ENCODE peak calls at places on chromosomes 11 and 22, in ten cellular contexts. One of them, this sample, is unnamed.

GRCh38 chr11:109486129-109486528 is 64.1 kb downstream of the C11orf87 start:
- DNase-seq in SK-N-SH: no peak
- DNase-seq in HepG2: no peak
- DNase-seq in psoas muscle: no peak
- DNase-seq in CD4-positive, CD25-positive, alpha-beta regulatory T cell: no peak
- DNase-seq in cardiac muscle cell: no peak
- DNase-seq in K562: no peak
- DNase-seq in GM23338: no peak
- DNase-seq in Peyer's patch: no peak
- DNase-seq in hepatocyte: no peak
- DNase-seq in this sample: no peak

GRCh38 chr11:27391336-27392015 is 28.5 kb upstream of the CCDC34 start:
- DNase-seq in SK-N-SH: no peak
- DNase-seq in HepG2: no peak
- DNase-seq in psoas muscle: no peak
- DNase-seq in CD4-positive, CD25-positive, alpha-beta regulatory T cell: no peak
- DNase-seq in cardiac muscle cell: no peak
- DNase-seq in K562: peak; percentile 25
- DNase-seq in GM23338: no peak
- DNase-seq in Peyer's patch: no peak
- DNase-seq in hepatocyte: no peak
- DNase-seq in this sample: peak; percentile 39

GRCh38 chr11:6682591-6682935 is 577 bp downstream of the MRPL17 start:
- DNase-seq in SK-N-SH: no peak
- DNase-seq in HepG2: no peak
- DNase-seq in psoas muscle: no peak
- DNase-seq in CD4-positive, CD25-positive, alpha-beta regulatory T cell: peak; percentile 23
- DNase-seq in cardiac muscle cell: no peak
- DNase-seq in K562: no peak
- DNase-seq in GM23338: no peak
- DNase-seq in Peyer's patch: no peak
- DNase-seq in hepatocyte: no peak
- DNase-seq in this sample: no peak

GRCh38 chr11:113977071-113977490 is 2.2 kb downstream of the HTR3A start:
- DNase-seq in SK-N-SH: no peak
- DNase-seq in HepG2: no peak
- DNase-seq in psoas muscle: no peak
- DNase-seq in CD4-positive, CD25-positive, alpha-beta regulatory T cell: no peak
- DNase-seq in cardiac muscle cell: no peak
- DNase-seq in K562: no peak
- DNase-seq in GM23338: no peak
- DNase-seq in Peyer's patch: peak; percentile 55
- DNase-seq in hepatocyte: no peak
- DNase-seq in this sample: no peak

GRCh38 chr11:69054397-69055211 is 5.9 kb downstream of the TPCN2 start:
- DNase-seq in SK-N-SH: no peak
- DNase-seq in HepG2: no peak
- DNase-seq in psoas muscle: no peak
- DNase-seq in CD4-positive, CD25-positive, alpha-beta regulatory T cell: no peak
- DNase-seq in cardiac muscle cell: no peak
- DNase-seq in K562: no peak
- DNase-seq in GM23338: no peak
- DNase-seq in Peyer's patch: no peak
- DNase-seq in hepatocyte: no peak
- DNase-seq in this sample: no peak

GRCh38 chr22:46360891-46361290 is 25.4 kb downstream of the TRMU start:
- DNase-seq in SK-N-SH: no peak
- DNase-seq in HepG2: no peak
- DNase-seq in psoas muscle: no peak
- DNase-seq in CD4-positive, CD25-positive, alpha-beta regulatory T cell: no peak
- DNase-seq in cardiac muscle cell: no peak
- DNase-seq in K562: no peak
- DNase-seq in GM23338: no peak
- DNase-seq in Peyer's patch: no peak
- DNase-seq in hepatocyte: no peak
- DNase-seq in this sample: no peak

GRCh38 chr11:88281317-88281712 is 56.2 kb downstream of the CTSC start:
- DNase-seq in SK-N-SH: no peak
- DNase-seq in HepG2: no peak
- DNase-seq in psoas muscle: no peak
- DNase-seq in CD4-positive, CD25-positive, alpha-beta regulatory T cell: no peak
- DNase-seq in cardiac muscle cell: no peak
- DNase-seq in K562: no peak
- DNase-seq in GM23338: no peak
- DNase-seq in Peyer's patch: no peak
- DNase-seq in hepatocyte: no peak
- DNase-seq in this sample: peak; percentile 25

GRCh38 chr11:77658213-77659013 is 20.8 kb upstream of the CLNS1A start:
- DNase-seq in SK-N-SH: no peak
- DNase-seq in HepG2: no peak
- DNase-seq in psoas muscle: no peak
- DNase-seq in CD4-positive, CD25-positive, alpha-beta regulatory T cell: no peak
- DNase-seq in cardiac muscle cell: no peak
- DNase-seq in K562: peak; percentile 30
- DNase-seq in GM23338: no peak
- DNase-seq in Peyer's patch: no peak
- DNase-seq in hepatocyte: no peak
- DNase-seq in this sample: peak; percentile 55

GRCh38 chr11:70400643-70401042 is 2.3 kb downstream of the CTTN start:
- DNase-seq in SK-N-SH: no peak
- DNase-seq in HepG2: no peak
- DNase-seq in psoas muscle: no peak
- DNase-seq in CD4-positive, CD25-positive, alpha-beta regulatory T cell: no peak
- DNase-seq in cardiac muscle cell: no peak
- DNase-seq in K562: no peak
- DNase-seq in GM23338: peak; percentile 63
- DNase-seq in Peyer's patch: no peak
- DNase-seq in hepatocyte: no peak
- DNase-seq in this sample: no peak

DNA sequence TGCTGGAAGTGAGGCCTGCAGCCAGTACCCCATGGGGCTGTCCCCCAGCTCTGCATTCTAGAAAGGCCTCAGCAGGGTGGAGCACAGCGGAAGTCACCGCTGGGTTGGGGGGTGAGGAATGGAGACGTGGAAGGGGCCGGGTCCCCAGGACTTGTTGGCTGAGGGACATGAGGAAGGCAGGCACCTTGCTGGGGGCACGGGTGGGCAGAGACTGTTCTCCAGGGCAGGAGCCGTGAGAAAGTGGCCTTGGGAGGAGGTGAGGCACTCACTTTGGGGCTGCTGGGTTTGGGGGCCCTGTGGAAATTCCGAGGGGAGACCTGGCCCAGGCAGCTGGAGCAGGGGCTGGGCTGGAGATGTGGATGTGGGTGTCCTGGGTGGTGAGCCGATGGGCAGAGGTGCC is 5.0 kb downstream of the TNNI2 start:
- DNase-seq in SK-N-SH: no peak
- DNase-seq in HepG2: no peak
- DNase-seq in psoas muscle: no peak
- DNase-seq in CD4-positive, CD25-positive, alpha-beta regulatory T cell: no peak
- DNase-seq in cardiac muscle cell: no peak
- DNase-seq in K562: no peak
- DNase-seq in GM23338: no peak
- DNase-seq in Peyer's patch: no peak
- DNase-seq in hepatocyte: no peak
- DNase-seq in this sample: no peak
- H3K27ac ChIP-seq in SK-N-SH: no peak overlapping the region
- H3K27ac ChIP-seq in HepG2: no peak overlapping the region
- H3K27ac ChIP-seq in psoas muscle: peak overlapping the region; percentile 93
- H3K27ac ChIP-seq in CD4-positive, CD25-positive, alpha-beta regulatory T cell: peak overlapping the region; percentile 76
- H3K27ac ChIP-seq in cardiac muscle cell: no peak overlapping the region
- H3K27ac ChIP-seq in K562: no peak overlapping the region
- H3K27ac ChIP-seq in GM23338: no peak overlapping the region
- H3K27ac ChIP-seq in Peyer's patch: no peak overlapping the region
- H3K27ac ChIP-seq in hepatocyte: no peak overlapping the region
- H3K27ac ChIP-seq in this sample: no peak overlapping the region

GRCh38 chr11:21264125-21264524 is 594.7 kb downstream of the NELL1 start:
- DNase-seq in SK-N-SH: no peak
- DNase-seq in HepG2: no peak
- DNase-seq in psoas muscle: no peak
- DNase-seq in CD4-positive, CD25-positive, alpha-beta regulatory T cell: no peak
- DNase-seq in cardiac muscle cell: no peak
- DNase-seq in K562: no peak
- DNase-seq in GM23338: no peak
- DNase-seq in Peyer's patch: no peak
- DNase-seq in hepatocyte: no peak
- DNase-seq in this sample: no peak
- H3K27ac ChIP-seq in SK-N-SH: no peak overlapping the region
- H3K27ac ChIP-seq in HepG2: no peak overlapping the region
- H3K27ac ChIP-seq in psoas muscle: no peak overlapping the region
- H3K27ac ChIP-seq in CD4-positive, CD25-positive, alpha-beta regulatory T cell: no peak overlapping the region
- H3K27ac ChIP-seq in cardiac muscle cell: no peak overlapping the region
- H3K27ac ChIP-seq in K562: no peak overlapping the region
- H3K27ac ChIP-seq in GM23338: no peak overlapping the region
- H3K27ac ChIP-seq in Peyer's patch: no peak overlapping the region
- H3K27ac ChIP-seq in hepatocyte: no peak overlapping the region
- H3K27ac ChIP-seq in this sample: no peak overlapping the region

DNA sequence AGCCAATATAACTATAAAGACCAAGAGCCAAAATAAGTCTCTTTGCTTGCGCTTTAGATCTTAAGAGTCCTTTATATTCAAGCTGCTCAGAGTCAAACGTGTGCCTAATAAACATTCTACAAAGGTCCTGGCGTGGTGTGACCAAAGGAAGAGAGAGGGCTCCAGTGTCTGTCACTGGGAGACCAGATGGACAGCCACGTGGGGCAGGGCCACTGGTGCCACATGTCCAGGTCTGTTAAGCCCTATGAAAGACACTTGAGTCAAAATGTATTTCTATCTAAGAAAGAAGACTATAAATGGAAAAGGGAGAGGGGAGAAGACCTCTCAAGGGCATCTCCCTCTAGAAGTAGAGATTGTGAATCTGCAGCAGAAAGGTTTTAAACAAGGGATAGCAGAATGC is 32.2 kb upstream of the EHF start:
- DNase-seq in SK-N-SH: no peak
- DNase-seq in HepG2: no peak
- DNase-seq in psoas muscle: no peak
- DNase-seq in CD4-positive, CD25-positive, alpha-beta regulatory T cell: no peak
- DNase-seq in cardiac muscle cell: no peak
- DNase-seq in K562: no peak
- DNase-seq in GM23338: no peak
- DNase-seq in Peyer's patch: no peak
- DNase-seq in hepatocyte: no peak
- DNase-seq in this sample: no peak
- H3K27ac ChIP-seq in SK-N-SH: no peak overlapping the region
- H3K27ac ChIP-seq in HepG2: no peak overlapping the region
- H3K27ac ChIP-seq in psoas muscle: no peak overlapping the region
- H3K27ac ChIP-seq in CD4-positive, CD25-positive, alpha-beta regulatory T cell: no peak overlapping the region
- H3K27ac ChIP-seq in cardiac muscle cell: no peak overlapping the region
- H3K27ac ChIP-seq in K562: no peak overlapping the region
- H3K27ac ChIP-seq in GM23338: no peak overlapping the region
- H3K27ac ChIP-seq in Peyer's patch: no peak overlapping the region
- H3K27ac ChIP-seq in hepatocyte: no peak overlapping the region
- H3K27ac ChIP-seq in this sample: no peak overlapping the region

GRCh38 chr11:82829101-82829500 is 71.1 kb downstream of the PRCP start:
- DNase-seq in SK-N-SH: no peak
- DNase-seq in HepG2: no peak
- DNase-seq in psoas muscle: no peak
- DNase-seq in CD4-positive, CD25-positive, alpha-beta regulatory T cell: no peak
- DNase-seq in cardiac muscle cell: no peak
- DNase-seq in K562: no peak
- DNase-seq in GM23338: no peak
- DNase-seq in Peyer's patch: no peak
- DNase-seq in hepatocyte: no peak
- DNase-seq in this sample: no peak
- H3K27ac ChIP-seq in SK-N-SH: no peak overlapping the region
- H3K27ac ChIP-seq in HepG2: no peak overlapping the region
- H3K27ac ChIP-seq in psoas muscle: no peak overlapping the region
- H3K27ac ChIP-seq in CD4-positive, CD25-positive, alpha-beta regulatory T cell: no peak overlapping the region
- H3K27ac ChIP-seq in cardiac muscle cell: no peak overlapping the region
- H3K27ac ChIP-seq in K562: no peak overlapping the region
- H3K27ac ChIP-seq in GM23338: no peak overlapping the region
- H3K27ac ChIP-seq in Peyer's patch: no peak overlapping the region
- H3K27ac ChIP-seq in hepatocyte: no peak overlapping the region
- H3K27ac ChIP-seq in this sample: no peak overlapping the region

GRCh38 chr22:38317995-38318715 is 922 bp upstream of the CSNK1E start:
- DNase-seq in SK-N-SH: no peak
- DNase-seq in HepG2: peak; percentile 77
- DNase-seq in psoas muscle: peak; percentile 74
- DNase-seq in CD4-positive, CD25-positive, alpha-beta regulatory T cell: peak; percentile 7
- DNase-seq in cardiac muscle cell: no peak
- DNase-seq in K562: peak; percentile 69
- DNase-seq in GM23338: no peak
- DNase-seq in Peyer's patch: peak; percentile 89
- DNase-seq in hepatocyte: peak; percentile 91
- DNase-seq in this sample: peak; percentile 99
- H3K27ac ChIP-seq in SK-N-SH: peak overlapping the region; percentile 86
- H3K27ac ChIP-seq in HepG2: peak overlapping the region; percentile 58
- H3K27ac ChIP-seq in psoas muscle: peak overlapping the region; percentile 91
- H3K27ac ChIP-seq in CD4-positive, CD25-positive, alpha-beta regulatory T cell: peak overlapping the region; percentile 87
- H3K27ac ChIP-seq in cardiac muscle cell: peak overlapping the region; percentile 54
- H3K27ac ChIP-seq in K562: peak overlapping the region; percentile 95
- H3K27ac ChIP-seq in GM23338: peak overlapping the region; percentile 99
- H3K27ac ChIP-seq in Peyer's patch: peak overlapping the region; percentile 92
- H3K27ac ChIP-seq in hepatocyte: peak overlapping the region; percentile 100
- H3K27ac ChIP-seq in this sample: peak overlapping the region; percentile 96

GRCh38 chr22:39500101-39500500 is 2.0 kb upstream of the MIEF1 start:
- DNase-seq in SK-N-SH: no peak
- DNase-seq in HepG2: no peak
- DNase-seq in psoas muscle: no peak
- DNase-seq in CD4-positive, CD25-positive, alpha-beta regulatory T cell: no peak
- DNase-seq in cardiac muscle cell: no peak
- DNase-seq in K562: no peak
- DNase-seq in GM23338: no peak
- DNase-seq in Peyer's patch: no peak
- DNase-seq in hepatocyte: no peak
- DNase-seq in this sample: no peak

GRCh38 chr22:39496131-39496838 is 5.8 kb upstream of the MIEF1 start:
- DNase-seq in SK-N-SH: peak; percentile 50
- DNase-seq in HepG2: peak; percentile 74
- DNase-seq in psoas muscle: peak; percentile 76
- DNase-seq in CD4-positive, CD25-positive, alpha-beta regulatory T cell: peak; percentile 62
- DNase-seq in cardiac muscle cell: peak; percentile 89
- DNase-seq in K562: peak; percentile 45
- DNase-seq in GM23338: peak; percentile 91
- DNase-seq in Peyer's patch: peak; percentile 89
- DNase-seq in hepatocyte: peak; percentile 89
- DNase-seq in this sample: peak; percentile 87

GRCh38 chr22:39501644-39502108 is 414 bp upstream of the MIEF1 start:
- DNase-seq in SK-N-SH: no peak
- DNase-seq in HepG2: no peak
- DNase-seq in psoas muscle: no peak
- DNase-seq in CD4-positive, CD25-positive, alpha-beta regulatory T cell: no peak
- DNase-seq in cardiac muscle cell: no peak
- DNase-seq in K562: no peak
- DNase-seq in GM23338: no peak
- DNase-seq in Peyer's patch: no peak
- DNase-seq in hepatocyte: no peak
- DNase-seq in this sample: no peak

GRCh38 chr22:39498802-39499201 is 3.3 kb upstream of the MIEF1 start:
- DNase-seq in SK-N-SH: no peak
- DNase-seq in HepG2: peak; percentile 63
- DNase-seq in psoas muscle: no peak
- DNase-seq in CD4-positive, CD25-positive, alpha-beta regulatory T cell: no peak
- DNase-seq in cardiac muscle cell: no peak
- DNase-seq in K562: no peak
- DNase-seq in GM23338: no peak
- DNase-seq in Peyer's patch: no peak
- DNase-seq in hepatocyte: no peak
- DNase-seq in this sample: no peak

GRCh38 chr22:39498368-39498767 is 3.7 kb upstream of the MIEF1 start:
- DNase-seq in SK-N-SH: no peak
- DNase-seq in HepG2: no peak
- DNase-seq in psoas muscle: no peak
- DNase-seq in CD4-positive, CD25-positive, alpha-beta regulatory T cell: no peak
- DNase-seq in cardiac muscle cell: no peak
- DNase-seq in K562: no peak
- DNase-seq in GM23338: no peak
- DNase-seq in Peyer's patch: no peak
- DNase-seq in hepatocyte: no peak
- DNase-seq in this sample: no peak
- H3K27ac ChIP-seq in SK-N-SH: no peak overlapping the region
- H3K27ac ChIP-seq in HepG2: no peak overlapping the region
- H3K27ac ChIP-seq in psoas muscle: peak overlapping the region; percentile 4
- H3K27ac ChIP-seq in CD4-positive, CD25-positive, alpha-beta regulatory T cell: no peak overlapping the region
- H3K27ac ChIP-seq in cardiac muscle cell: peak overlapping the region; percentile 4
- H3K27ac ChIP-seq in K562: no peak overlapping the region
- H3K27ac ChIP-seq in GM23338: no peak overlapping the region
- H3K27ac ChIP-seq in Peyer's patch: no peak overlapping the region
- H3K27ac ChIP-seq in hepatocyte: no peak overlapping the region
- H3K27ac ChIP-seq in this sample: no peak overlapping the region

This sample was measured in GM23248.